ENCODE peak calls at places on chromosomes 16 and 17, in eight cellular contexts. One of them, this sample, is unnamed.

GRCh38 chr17:79355186-79355585 is 255.7 kb downstream of the RBFOX3 start:
- DNase-seq in HCT116: no peak
- DNase-seq in RWPE2: peak
- DNase-seq in upper lobe of left lung: no peak
- DNase-seq in B cell: no peak
- DNase-seq in kidney epithelial cell: no peak
- DNase-seq in MCF 10A: no peak
- DNase-seq in tibial artery: no peak
- DNase-seq in this sample: no peak

GRCh38 chr16:73170587-73170986 is 122.7 kb upstream of the ZFHX3 start:
- DNase-seq in HCT116: no peak
- DNase-seq in RWPE2: no peak
- DNase-seq in upper lobe of left lung: no peak
- DNase-seq in B cell: no peak
- DNase-seq in kidney epithelial cell: no peak
- DNase-seq in MCF 10A: no peak
- DNase-seq in tibial artery: no peak
- DNase-seq in this sample: no peak

GRCh38 chr16:72240949-72241348 is 69.0 kb upstream of the PMFBP1 start:
- DNase-seq in HCT116: no peak
- DNase-seq in RWPE2: no peak
- DNase-seq in upper lobe of left lung: no peak
- DNase-seq in B cell: no peak
- DNase-seq in kidney epithelial cell: no peak
- DNase-seq in MCF 10A: no peak
- DNase-seq in tibial artery: no peak
- DNase-seq in this sample: no peak

GRCh38 chr17:4518901-4519300 is 20.2 kb downstream of the SPNS2 start:
- DNase-seq in HCT116: no peak
- DNase-seq in RWPE2: no peak
- DNase-seq in upper lobe of left lung: no peak
- DNase-seq in B cell: no peak
- DNase-seq in kidney epithelial cell: no peak
- DNase-seq in MCF 10A: no peak
- DNase-seq in tibial artery: no peak
- DNase-seq in this sample: no peak

GRCh38 chr16:87681990-87682570 is 79.8 kb downstream of the JPH3 start:
- DNase-seq in HCT116: peak
- DNase-seq in RWPE2: no peak
- DNase-seq in upper lobe of left lung: no peak
- DNase-seq in B cell: no peak
- DNase-seq in kidney epithelial cell: no peak
- DNase-seq in MCF 10A: peak
- DNase-seq in tibial artery: no peak
- DNase-seq in this sample: peak

GRCh38 chr17:40452074-40452787 is 9.0 kb downstream of the IGFBP4 start:
- DNase-seq in HCT116: no peak
- DNase-seq in RWPE2: no peak
- DNase-seq in upper lobe of left lung: no peak
- DNase-seq in B cell: no peak
- DNase-seq in kidney epithelial cell: no peak
- DNase-seq in MCF 10A: no peak
- DNase-seq in tibial artery: peak
- DNase-seq in this sample: no peak

GRCh38 chr16:3951861-3952332 is 71.4 kb upstream of the CREBBP start:
- DNase-seq in HCT116: no peak
- DNase-seq in RWPE2: no peak
- DNase-seq in upper lobe of left lung: no peak
- DNase-seq in B cell: no peak
- DNase-seq in kidney epithelial cell: no peak
- DNase-seq in MCF 10A: no peak
- DNase-seq in tibial artery: no peak
- DNase-seq in this sample: no peak

GRCh38 chr17:37259030-37259735 is 116.6 kb upstream of the C17orf78 start:
- DNase-seq in HCT116: no peak
- DNase-seq in RWPE2: no peak
- DNase-seq in upper lobe of left lung: no peak
- DNase-seq in B cell: no peak
- DNase-seq in kidney epithelial cell: peak
- DNase-seq in MCF 10A: no peak
- DNase-seq in tibial artery: no peak
- DNase-seq in this sample: no peak

GRCh38 chr16:9908613-9909012 is 273.6 kb downstream of the GRIN2A start:
- DNase-seq in HCT116: no peak
- DNase-seq in RWPE2: no peak
- DNase-seq in upper lobe of left lung: no peak
- DNase-seq in B cell: no peak
- DNase-seq in kidney epithelial cell: no peak
- DNase-seq in MCF 10A: no peak
- DNase-seq in tibial artery: no peak
- DNase-seq in this sample: no peak

GRCh38 chr17:50312311-50312710 is 33.6 kb upstream of the XYLT2 start:
- DNase-seq in HCT116: no peak
- DNase-seq in RWPE2: no peak
- DNase-seq in upper lobe of left lung: no peak
- DNase-seq in B cell: no peak
- DNase-seq in kidney epithelial cell: no peak
- DNase-seq in MCF 10A: no peak
- DNase-seq in tibial artery: no peak
- DNase-seq in this sample: no peak

GRCh38 chr16:85326113-85326793 is 214.0 kb upstream of the CIBAR2 start:
- DNase-seq in HCT116: no peak
- DNase-seq in RWPE2: no peak
- DNase-seq in upper lobe of left lung: no peak
- DNase-seq in B cell: no peak
- DNase-seq in kidney epithelial cell: no peak
- DNase-seq in MCF 10A: no peak
- DNase-seq in tibial artery: no peak
- DNase-seq in this sample: no peak

GRCh38 chr17:66276328-66276937 is 26.0 kb upstream of the PRKCA start:
- DNase-seq in HCT116: no peak
- DNase-seq in RWPE2: no peak
- DNase-seq in upper lobe of left lung: no peak
- DNase-seq in B cell: no peak
- DNase-seq in kidney epithelial cell: no peak
- DNase-seq in MCF 10A: peak
- DNase-seq in tibial artery: no peak
- DNase-seq in this sample: no peak

GRCh38 chr17:28180449-28180848 is 138.0 kb downstream of the NLK start:
- DNase-seq in HCT116: no peak
- DNase-seq in RWPE2: no peak
- DNase-seq in upper lobe of left lung: no peak
- DNase-seq in B cell: no peak
- DNase-seq in kidney epithelial cell: no peak
- DNase-seq in MCF 10A: no peak
- DNase-seq in tibial artery: no peak
- DNase-seq in this sample: no peak

GRCh38 chr17:61409301-61410099 is 9.9 kb downstream of the TBX2 start:
- DNase-seq in HCT116: peak
- DNase-seq in RWPE2: peak
- DNase-seq in upper lobe of left lung: peak
- DNase-seq in B cell: peak
- DNase-seq in kidney epithelial cell: no peak
- DNase-seq in MCF 10A: peak
- DNase-seq in tibial artery: peak
- DNase-seq in this sample: peak

GRCh38 chr17:10251212-10251948 is 53.0 kb upstream of the GAS7 start:
- DNase-seq in HCT116: no peak
- DNase-seq in RWPE2: no peak
- DNase-seq in upper lobe of left lung: no peak
- DNase-seq in B cell: no peak
- DNase-seq in kidney epithelial cell: no peak
- DNase-seq in MCF 10A: no peak
- DNase-seq in tibial artery: no peak
- DNase-seq in this sample: peak

GRCh38 chr17:66426397-66427033 is 124.1 kb downstream of the PRKCA start:
- DNase-seq in HCT116: peak
- DNase-seq in RWPE2: no peak
- DNase-seq in upper lobe of left lung: no peak
- DNase-seq in B cell: no peak
- DNase-seq in kidney epithelial cell: no peak
- DNase-seq in MCF 10A: peak
- DNase-seq in tibial artery: no peak
- DNase-seq in this sample: peak

GRCh38 chr17:45775576-45776011 is 8.5 kb upstream of the CRHR1 start:
- DNase-seq in HCT116: no peak
- DNase-seq in RWPE2: no peak
- DNase-seq in upper lobe of left lung: peak
- DNase-seq in B cell: no peak
- DNase-seq in kidney epithelial cell: no peak
- DNase-seq in MCF 10A: peak
- DNase-seq in tibial artery: no peak
- DNase-seq in this sample: no peak

DNA sequence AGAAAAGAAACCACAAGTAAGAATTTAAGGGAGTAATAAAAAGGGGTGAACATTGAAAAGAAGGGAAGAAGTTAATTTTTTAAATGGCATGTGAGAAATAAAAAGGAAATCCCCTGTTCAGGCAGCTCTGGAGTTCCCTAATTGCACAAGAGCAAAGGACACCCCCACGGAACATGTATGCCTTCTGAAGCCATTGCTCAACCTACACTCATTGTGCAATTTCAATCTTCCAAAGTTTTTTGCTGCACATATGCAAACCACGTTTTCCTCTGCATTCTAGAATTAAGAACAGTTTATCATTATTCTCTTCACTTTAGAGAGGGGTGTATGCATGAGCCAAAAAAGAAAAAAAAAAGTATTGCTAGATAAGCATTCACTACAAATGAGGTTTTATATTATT is 103.1 kb downstream of the HIC1 start:
- DNase-seq in HCT116: no peak
- DNase-seq in RWPE2: no peak
- DNase-seq in upper lobe of left lung: no peak
- DNase-seq in B cell: no peak
- DNase-seq in kidney epithelial cell: no peak
- DNase-seq in MCF 10A: peak
- DNase-seq in tibial artery: peak
- DNase-seq in this sample: no peak
- TF ChIP-seq CTCF in HCT116: no peak
- TF ChIP-seq CTCF in RWPE2: no peak
- TF ChIP-seq CTCF in upper lobe of left lung: no peak
- TF ChIP-seq CTCF in B cell: no peak
- TF ChIP-seq CTCF in kidney epithelial cell: no peak
- TF ChIP-seq CTCF in MCF 10A: no peak
- TF ChIP-seq CTCF in tibial artery: no peak
- TF ChIP-seq CTCF in this sample: no peak

GRCh38 chr17:39352511-39352910 is 48.9 kb downstream of the FBXL20 start:
- DNase-seq in HCT116: no peak
- DNase-seq in RWPE2: no peak
- DNase-seq in upper lobe of left lung: no peak
- DNase-seq in B cell: no peak
- DNase-seq in kidney epithelial cell: no peak
- DNase-seq in MCF 10A: no peak
- DNase-seq in tibial artery: no peak
- DNase-seq in this sample: no peak
- TF ChIP-seq CTCF in HCT116: no peak
- TF ChIP-seq CTCF in RWPE2: no peak
- TF ChIP-seq CTCF in upper lobe of left lung: no peak
- TF ChIP-seq CTCF in B cell: no peak
- TF ChIP-seq CTCF in kidney epithelial cell: no peak
- TF ChIP-seq CTCF in MCF 10A: peak
- TF ChIP-seq CTCF in tibial artery: no peak
- TF ChIP-seq CTCF in this sample: no peak

DNA sequence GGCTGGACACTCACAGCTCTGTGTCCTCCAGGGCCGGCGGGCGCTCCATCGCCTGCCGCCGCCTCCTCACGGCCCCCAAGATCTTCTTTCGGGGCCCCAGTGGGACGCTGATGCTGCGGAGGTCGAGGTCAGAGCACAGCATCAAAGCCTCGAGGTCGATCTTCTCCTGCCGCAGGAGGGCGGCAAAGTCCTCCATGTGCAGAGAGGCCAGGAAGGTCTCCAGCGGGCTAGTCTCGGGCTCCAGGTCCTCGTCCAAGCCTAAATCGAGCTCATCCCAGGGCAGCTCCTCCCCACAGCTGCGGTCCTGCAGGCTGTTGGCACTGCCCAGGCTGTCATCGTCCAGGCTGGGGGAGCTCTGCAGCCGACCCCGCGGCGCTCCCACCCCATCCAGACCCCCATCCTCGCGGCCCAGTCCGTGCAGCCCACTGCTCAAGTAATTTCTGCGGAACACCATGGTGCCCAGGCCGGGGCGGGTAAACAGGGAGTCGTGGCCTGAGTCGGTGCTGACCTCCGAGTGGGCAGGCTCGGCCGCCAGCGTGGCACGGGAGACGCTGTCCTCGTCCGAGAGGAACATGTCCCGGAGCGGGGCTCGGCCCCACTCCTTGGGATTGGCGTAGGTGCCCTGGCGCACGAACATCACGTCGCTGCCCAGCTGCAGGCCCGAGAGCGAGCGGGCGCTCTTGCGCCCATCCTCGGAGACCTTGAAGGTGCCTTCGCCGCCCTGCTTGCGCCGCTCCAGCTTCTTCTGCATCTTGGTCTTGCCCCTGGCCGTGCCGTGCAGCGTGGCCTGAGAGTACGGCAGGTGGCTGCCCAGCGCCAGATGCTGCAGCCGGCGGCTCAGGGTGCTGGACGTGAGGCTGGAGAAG is 3.4 kb downstream of the USH1G start:
- DNase-seq in HCT116: no peak
- DNase-seq in RWPE2: no peak
- DNase-seq in upper lobe of left lung: peak
- DNase-seq in B cell: no peak
- DNase-seq in kidney epithelial cell: no peak
- DNase-seq in MCF 10A: no peak
- DNase-seq in tibial artery: no peak
- DNase-seq in this sample: peak
- TF ChIP-seq CTCF in HCT116: no peak
- TF ChIP-seq CTCF in RWPE2: no peak
- TF ChIP-seq CTCF in upper lobe of left lung: no peak
- TF ChIP-seq CTCF in B cell: no peak
- TF ChIP-seq CTCF in kidney epithelial cell: peak
- TF ChIP-seq CTCF in MCF 10A: no peak
- TF ChIP-seq CTCF in tibial artery: no peak
- TF ChIP-seq CTCF in this sample: peak

GRCh38 chr17:58097384-58098088 is 14.3 kb downstream of the DYNLL2 start:
- DNase-seq in HCT116: no peak
- DNase-seq in RWPE2: no peak
- DNase-seq in upper lobe of left lung: no peak
- DNase-seq in B cell: no peak
- DNase-seq in kidney epithelial cell: no peak
- DNase-seq in MCF 10A: no peak
- DNase-seq in tibial artery: no peak
- DNase-seq in this sample: no peak

GRCh38 chr17:58094118-58094517 is 10.9 kb downstream of the DYNLL2 start:
- DNase-seq in HCT116: no peak
- DNase-seq in RWPE2: no peak
- DNase-seq in upper lobe of left lung: no peak
- DNase-seq in B cell: no peak
- DNase-seq in kidney epithelial cell: no peak
- DNase-seq in MCF 10A: no peak
- DNase-seq in tibial artery: no peak
- DNase-seq in this sample: no peak

GRCh38 chr17:58092797-58093385 is 9.7 kb downstream of the DYNLL2 start:
- DNase-seq in HCT116: no peak
- DNase-seq in RWPE2: no peak
- DNase-seq in upper lobe of left lung: no peak
- DNase-seq in B cell: no peak
- DNase-seq in kidney epithelial cell: no peak
- DNase-seq in MCF 10A: peak
- DNase-seq in tibial artery: no peak
- DNase-seq in this sample: no peak

GRCh38 chr17:58100506-58100905 is 17.3 kb downstream of the DYNLL2 start:
- DNase-seq in HCT116: no peak
- DNase-seq in RWPE2: no peak
- DNase-seq in upper lobe of left lung: no peak
- DNase-seq in B cell: no peak
- DNase-seq in kidney epithelial cell: no peak
- DNase-seq in MCF 10A: no peak
- DNase-seq in tibial artery: no peak
- DNase-seq in this sample: no peak

GRCh38 chr17:58096892-58097291 is 13.7 kb downstream of the DYNLL2 start:
- DNase-seq in HCT116: no peak
- DNase-seq in RWPE2: no peak
- DNase-seq in upper lobe of left lung: no peak
- DNase-seq in B cell: no peak
- DNase-seq in kidney epithelial cell: no peak
- DNase-seq in MCF 10A: no peak
- DNase-seq in tibial artery: no peak
- DNase-seq in this sample: no peak
- TF ChIP-seq CTCF in HCT116: no peak
- TF ChIP-seq CTCF in RWPE2: no peak
- TF ChIP-seq CTCF in upper lobe of left lung: no peak
- TF ChIP-seq CTCF in B cell: no peak
- TF ChIP-seq CTCF in kidney epithelial cell: peak
- TF ChIP-seq CTCF in MCF 10A: no peak
- TF ChIP-seq CTCF in tibial artery: no peak
- TF ChIP-seq CTCF in this sample: no peak

This sample was measured in GM20000.